ENCODE peak calls at places on chromosomes 11 and 22, in eight cellular contexts. One of them, this sample, is unnamed.

GRCh38 chr11:8055836-8056526 is 25.0 kb upstream of the TUB start:
- DNase-seq in osteocyte: peak
- DNase-seq in astrocyte of the spinal cord: no peak
- DNase-seq in foreskin fibroblast: no peak
- DNase-seq in GM06990: no peak
- DNase-seq in lower leg skin: peak
- DNase-seq in fibroblast of pulmonary artery: no peak
- DNase-seq in BJ: no peak
- DNase-seq in this sample: no peak

GRCh38 chr11:119421351-119421750 is 1.6 kb downstream of the THY1 start:
- DNase-seq in osteocyte: no peak
- DNase-seq in fibroblast of pulmonary artery: no peak
- DNase-seq in BJ: no peak
- DNase-seq in astrocyte of the spinal cord: no peak
- DNase-seq in GM06990: no peak
- DNase-seq in foreskin fibroblast: peak
- DNase-seq in lower leg skin: no peak
- DNase-seq in this sample: no peak

GRCh38 chr11:63770763-63771162 is 2.2 kb upstream of the ZFTA start:
- DNase-seq in osteocyte: no peak
- DNase-seq in fibroblast of pulmonary artery: no peak
- DNase-seq in astrocyte of the spinal cord: no peak
- DNase-seq in BJ: no peak
- DNase-seq in foreskin fibroblast: peak
- DNase-seq in GM06990: no peak
- DNase-seq in lower leg skin: no peak
- DNase-seq in this sample: no peak

GRCh38 chr11:45332486-45332934 is 46.4 kb upstream of the SYT13 start:
- DNase-seq in fibroblast of pulmonary artery: peak
- DNase-seq in osteocyte: peak
- DNase-seq in GM06990: no peak
- DNase-seq in BJ: no peak
- DNase-seq in foreskin fibroblast: peak
- DNase-seq in astrocyte of the spinal cord: peak
- DNase-seq in lower leg skin: no peak
- DNase-seq in this sample: peak

GRCh38 chr11:72741849-72742521 is 10.2 kb downstream of the ARAP1 start:
- DNase-seq in fibroblast of pulmonary artery: peak
- DNase-seq in osteocyte: no peak
- DNase-seq in GM06990: no peak
- DNase-seq in BJ: no peak
- DNase-seq in foreskin fibroblast: no peak
- DNase-seq in astrocyte of the spinal cord: no peak
- DNase-seq in lower leg skin: no peak
- DNase-seq in this sample: no peak

GRCh38 chr11:17275376-17276235 is 933 bp upstream of the NUCB2 start:
- DNase-seq in fibroblast of pulmonary artery: no peak
- DNase-seq in astrocyte of the spinal cord: no peak
- DNase-seq in osteocyte: no peak
- DNase-seq in GM06990: no peak
- DNase-seq in lower leg skin: no peak
- DNase-seq in foreskin fibroblast: peak
- DNase-seq in BJ: no peak
- DNase-seq in this sample: no peak

GRCh38 chr22:46783721-46784120 is 21.3 kb downstream of the TBC1D22A start:
- DNase-seq in astrocyte of the spinal cord: no peak
- DNase-seq in osteocyte: no peak
- DNase-seq in lower leg skin: no peak
- DNase-seq in foreskin fibroblast: peak
- DNase-seq in BJ: no peak
- DNase-seq in fibroblast of pulmonary artery: no peak
- DNase-seq in GM06990: no peak
- DNase-seq in this sample: no peak

GRCh38 chr11:6856871-6857270 is 6.0 kb upstream of the OR10A2 start:
- DNase-seq in fibroblast of pulmonary artery: peak
- DNase-seq in osteocyte: no peak
- DNase-seq in foreskin fibroblast: peak
- DNase-seq in BJ: no peak
- DNase-seq in lower leg skin: no peak
- DNase-seq in astrocyte of the spinal cord: no peak
- DNase-seq in GM06990: peak
- DNase-seq in this sample: no peak

GRCh38 chr11:118202599-118203422 is 22.0 kb downstream of the JAML start:
- DNase-seq in lower leg skin: no peak
- DNase-seq in GM06990: no peak
- DNase-seq in foreskin fibroblast: no peak
- DNase-seq in osteocyte: no peak
- DNase-seq in astrocyte of the spinal cord: no peak
- DNase-seq in fibroblast of pulmonary artery: no peak
- DNase-seq in BJ: no peak
- DNase-seq in this sample: no peak

GRCh38 chr22:33853200-33854097 is 66.8 kb downstream of the LARGE1 start:
- DNase-seq in foreskin fibroblast: peak
- DNase-seq in BJ: peak
- DNase-seq in fibroblast of pulmonary artery: peak
- DNase-seq in GM06990: peak
- DNase-seq in astrocyte of the spinal cord: peak
- DNase-seq in lower leg skin: no peak
- DNase-seq in osteocyte: peak
- DNase-seq in this sample: no peak

GRCh38 chr11:11810764-11811726 is 30.7 kb upstream of the USP47 start:
- DNase-seq in lower leg skin: no peak
- DNase-seq in osteocyte: no peak
- DNase-seq in BJ: no peak
- DNase-seq in foreskin fibroblast: no peak
- DNase-seq in GM06990: no peak
- DNase-seq in fibroblast of pulmonary artery: no peak
- DNase-seq in astrocyte of the spinal cord: no peak
- DNase-seq in this sample: no peak

GRCh38 chr11:21343204-21343603 is 673.8 kb downstream of the NELL1 start:
- DNase-seq in foreskin fibroblast: no peak
- DNase-seq in astrocyte of the spinal cord: no peak
- DNase-seq in BJ: no peak
- DNase-seq in lower leg skin: no peak
- DNase-seq in fibroblast of pulmonary artery: no peak
- DNase-seq in GM06990: no peak
- DNase-seq in osteocyte: no peak
- DNase-seq in this sample: no peak

GRCh38 chr22:29842740-29843139 is 4.7 kb upstream of the ASCC2 start:
- DNase-seq in lower leg skin: no peak
- DNase-seq in astrocyte of the spinal cord: peak
- DNase-seq in BJ: peak
- DNase-seq in osteocyte: no peak
- DNase-seq in fibroblast of pulmonary artery: peak
- DNase-seq in GM06990: no peak
- DNase-seq in foreskin fibroblast: peak
- DNase-seq in this sample: no peak

GRCh38 chr22:47796128-47796908 is 1033.9 kb downstream of the TBC1D22A start:
- DNase-seq in foreskin fibroblast: no peak
- DNase-seq in fibroblast of pulmonary artery: no peak
- DNase-seq in osteocyte: peak
- DNase-seq in BJ: no peak
- DNase-seq in lower leg skin: peak
- DNase-seq in GM06990: no peak
- DNase-seq in astrocyte of the spinal cord: no peak
- DNase-seq in this sample: no peak

GRCh38 chr11:94855666-94856065 is 87.5 kb downstream of the AMOTL1 start:
- DNase-seq in GM06990: no peak
- DNase-seq in foreskin fibroblast: no peak
- DNase-seq in BJ: no peak
- DNase-seq in lower leg skin: no peak
- DNase-seq in fibroblast of pulmonary artery: no peak
- DNase-seq in astrocyte of the spinal cord: no peak
- DNase-seq in osteocyte: no peak
- DNase-seq in this sample: no peak

GRCh38 chr11:133953571-133953970 is 3.2 kb downstream of the IGSF9B start:
- DNase-seq in astrocyte of the spinal cord: no peak
- DNase-seq in BJ: no peak
- DNase-seq in osteocyte: no peak
- DNase-seq in foreskin fibroblast: no peak
- DNase-seq in fibroblast of pulmonary artery: no peak
- DNase-seq in lower leg skin: no peak
- DNase-seq in GM06990: no peak
- DNase-seq in this sample: no peak

GRCh38 chr22:50446708-50447575 is 27.9 kb downstream of the SBF1 start:
- DNase-seq in lower leg skin: no peak
- DNase-seq in foreskin fibroblast: no peak
- DNase-seq in osteocyte: no peak
- DNase-seq in BJ: no peak
- DNase-seq in astrocyte of the spinal cord: no peak
- DNase-seq in fibroblast of pulmonary artery: no peak
- DNase-seq in GM06990: no peak
- DNase-seq in this sample: no peak

GRCh38 chr11:96259053-96259837 is 83.8 kb downstream of the MAML2 start:
- DNase-seq in GM06990: no peak
- DNase-seq in osteocyte: no peak
- DNase-seq in foreskin fibroblast: peak
- DNase-seq in BJ: no peak
- DNase-seq in fibroblast of pulmonary artery: peak
- DNase-seq in lower leg skin: no peak
- DNase-seq in astrocyte of the spinal cord: peak
- DNase-seq in this sample: no peak

GRCh38 chr22:43823353-43823908 is 11.3 kb upstream of the EFCAB6 start:
- DNase-seq in lower leg skin: peak
- DNase-seq in GM06990: no peak
- DNase-seq in foreskin fibroblast: no peak
- DNase-seq in fibroblast of pulmonary artery: no peak
- DNase-seq in osteocyte: peak
- DNase-seq in astrocyte of the spinal cord: no peak
- DNase-seq in BJ: no peak
- DNase-seq in this sample: peak

GRCh38 chr22:49767355-49768062 is 60.2 kb downstream of the BRD1 start:
- DNase-seq in foreskin fibroblast: peak
- DNase-seq in GM06990: peak
- DNase-seq in osteocyte: no peak
- DNase-seq in fibroblast of pulmonary artery: peak
- DNase-seq in BJ: no peak
- DNase-seq in astrocyte of the spinal cord: peak
- DNase-seq in lower leg skin: peak
- DNase-seq in this sample: no peak

GRCh38 chr11:61973603-61974162 is 6.2 kb upstream of the FTH1 start:
- DNase-seq in BJ: no peak
- DNase-seq in osteocyte: no peak
- DNase-seq in astrocyte of the spinal cord: no peak
- DNase-seq in fibroblast of pulmonary artery: no peak
- DNase-seq in foreskin fibroblast: no peak
- DNase-seq in GM06990: no peak
- DNase-seq in lower leg skin: peak
- DNase-seq in this sample: no peak

GRCh38 chr11:11850668-11851067 is 8.9 kb downstream of the USP47 start:
- DNase-seq in fibroblast of pulmonary artery: no peak
- DNase-seq in astrocyte of the spinal cord: no peak
- DNase-seq in foreskin fibroblast: no peak
- DNase-seq in osteocyte: no peak
- DNase-seq in lower leg skin: no peak
- DNase-seq in GM06990: no peak
- DNase-seq in BJ: no peak
- DNase-seq in this sample: no peak

GRCh38 chr22:19943665-19944026 is 2.0 kb upstream of the TXNRD2 start:
- DNase-seq in osteocyte: no peak
- DNase-seq in fibroblast of pulmonary artery: peak
- DNase-seq in astrocyte of the spinal cord: peak
- DNase-seq in BJ: no peak
- DNase-seq in GM06990: no peak
- DNase-seq in foreskin fibroblast: peak
- DNase-seq in lower leg skin: no peak
- DNase-seq in this sample: no peak
- TF ChIP-seq CTCF in osteocyte: no peak
- TF ChIP-seq CTCF in fibroblast of pulmonary artery: no peak
- TF ChIP-seq CTCF in astrocyte of the spinal cord: no peak
- TF ChIP-seq CTCF in BJ: peak
- TF ChIP-seq CTCF in GM06990: peak
- TF ChIP-seq CTCF in foreskin fibroblast: peak
- TF ChIP-seq CTCF in lower leg skin: no peak
- TF ChIP-seq CTCF in this sample: no peak

DNA sequence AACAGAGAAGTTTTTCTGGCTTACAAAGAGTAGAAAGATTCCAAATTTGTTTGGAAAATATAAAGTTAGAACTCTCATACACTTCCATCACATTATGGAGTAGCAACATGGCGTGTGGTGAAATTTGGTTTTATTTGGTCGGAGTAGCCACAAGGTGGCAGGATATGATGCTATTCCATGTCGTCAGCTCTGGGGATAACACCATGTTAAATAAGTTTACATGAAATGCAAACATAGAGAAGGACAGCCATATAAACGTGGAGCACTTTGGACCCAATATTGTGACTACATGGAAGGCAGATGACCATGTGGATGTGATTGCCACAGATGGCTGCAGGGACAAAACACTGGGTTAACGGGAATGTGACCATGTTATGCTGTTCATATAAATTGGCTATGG is 21.1 kb downstream of the OR5M11 start:
- DNase-seq in astrocyte of the spinal cord: no peak
- DNase-seq in lower leg skin: no peak
- DNase-seq in osteocyte: no peak
- DNase-seq in fibroblast of pulmonary artery: no peak
- DNase-seq in foreskin fibroblast: no peak
- DNase-seq in GM06990: no peak
- DNase-seq in BJ: no peak
- DNase-seq in this sample: no peak
- TF ChIP-seq CTCF in astrocyte of the spinal cord: no peak
- TF ChIP-seq CTCF in lower leg skin: no peak
- TF ChIP-seq CTCF in osteocyte: peak
- TF ChIP-seq CTCF in fibroblast of pulmonary artery: no peak
- TF ChIP-seq CTCF in foreskin fibroblast: no peak
- TF ChIP-seq CTCF in GM06990: no peak
- TF ChIP-seq CTCF in BJ: no peak
- TF ChIP-seq CTCF in this sample: peak

GRCh38 chr11:2593393-2593950 is 106.3 kb downstream of the KCNQ1OT1 start:
- DNase-seq in BJ: no peak
- DNase-seq in GM06990: no peak
- DNase-seq in lower leg skin: no peak
- DNase-seq in osteocyte: no peak
- DNase-seq in astrocyte of the spinal cord: no peak
- DNase-seq in fibroblast of pulmonary artery: no peak
- DNase-seq in foreskin fibroblast: no peak
- DNase-seq in this sample: no peak
- TF ChIP-seq CTCF in BJ: no peak
- TF ChIP-seq CTCF in GM06990: no peak
- TF ChIP-seq CTCF in lower leg skin: no peak
- TF ChIP-seq CTCF in osteocyte: no peak
- TF ChIP-seq CTCF in astrocyte of the spinal cord: no peak
- TF ChIP-seq CTCF in fibroblast of pulmonary artery: no peak
- TF ChIP-seq CTCF in foreskin fibroblast: no peak
- TF ChIP-seq CTCF in this sample: no peak

DNA sequence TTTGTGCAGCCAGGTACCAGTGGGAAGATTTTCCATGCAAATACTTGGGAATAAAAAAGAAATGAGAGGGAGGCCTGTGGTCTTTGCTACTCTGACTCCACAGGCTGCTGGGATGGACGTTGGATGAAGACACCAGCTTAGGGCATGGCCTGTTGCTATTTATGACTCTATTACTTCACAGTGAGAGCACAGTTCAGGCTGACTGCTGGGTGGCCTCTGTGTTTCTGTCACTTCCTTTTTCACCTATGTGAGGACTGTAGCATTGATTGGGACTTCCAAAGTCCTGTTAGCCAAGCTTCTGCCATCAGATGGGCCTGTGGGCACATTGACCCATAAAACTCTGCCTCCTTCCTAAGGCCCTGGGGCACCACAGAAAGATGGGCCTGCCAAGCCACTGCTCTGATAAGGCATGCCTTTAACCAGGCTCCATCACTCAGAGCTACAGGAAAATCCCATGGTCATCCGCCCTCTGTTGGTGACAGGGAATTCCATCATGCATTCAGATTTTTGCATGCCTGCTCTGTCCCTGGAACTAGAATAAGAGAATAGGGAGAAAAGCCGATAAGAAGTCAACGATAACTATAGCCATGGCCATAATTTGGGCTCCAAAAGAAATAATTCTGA is 64.6 kb downstream of the KCNJ1 start:
- DNase-seq in GM06990: no peak
- DNase-seq in fibroblast of pulmonary artery: peak
- DNase-seq in osteocyte: no peak
- DNase-seq in lower leg skin: no peak
- DNase-seq in foreskin fibroblast: peak
- DNase-seq in BJ: no peak
- DNase-seq in astrocyte of the spinal cord: no peak
- DNase-seq in this sample: no peak
- TF ChIP-seq CTCF in GM06990: peak
- TF ChIP-seq CTCF in fibroblast of pulmonary artery: peak
- TF ChIP-seq CTCF in osteocyte: peak
- TF ChIP-seq CTCF in lower leg skin: no peak
- TF ChIP-seq CTCF in foreskin fibroblast: peak
- TF ChIP-seq CTCF in BJ: peak
- TF ChIP-seq CTCF in astrocyte of the spinal cord: peak
- TF ChIP-seq CTCF in this sample: no peak

This sample was measured in mesothelial cell of epicardium.